ENCODE peak calls at places on chromosomes 3 and 15, in six cellular contexts. One of them, this sample, is unnamed.

GRCh38 chr3:43692085-43692484 is 1.3 kb downstream of the ABHD5 start:
- DNase-seq in activated naive CD4-positive, alpha-beta T cell treated with Interleukin-2 at 50 U/mL for 16 hours: no peak
- DNase-seq in NCI-H446 treated with DMSO at 0.1 percent for 48 hours: no peak
- DNase-seq in EL: no peak
- DNase-seq in activated CD8-positive, alpha-beta memory T cell treated with anti-CD3 and anti-CD28 coated beads for 48 hours: no peak
- DNase-seq in skeletal muscle cell: no peak
- DNase-seq in this sample: no peak

GRCh38 chr15:23570466-23570865 is 5.0 kb downstream of the MKRN3 start:
- DNase-seq in activated naive CD4-positive, alpha-beta T cell treated with Interleukin-2 at 50 U/mL for 16 hours: no peak
- DNase-seq in NCI-H446 treated with DMSO at 0.1 percent for 48 hours: no peak
- DNase-seq in EL: no peak
- DNase-seq in activated CD8-positive, alpha-beta memory T cell treated with anti-CD3 and anti-CD28 coated beads for 48 hours: no peak
- DNase-seq in skeletal muscle cell: no peak
- DNase-seq in this sample: no peak

GRCh38 chr3:113002676-113003075 is 11.9 kb downstream of the GTPBP8 start:
- DNase-seq in activated naive CD4-positive, alpha-beta T cell treated with Interleukin-2 at 50 U/mL for 16 hours: peak
- DNase-seq in NCI-H446 treated with DMSO at 0.1 percent for 48 hours: no peak
- DNase-seq in EL: peak
- DNase-seq in activated CD8-positive, alpha-beta memory T cell treated with anti-CD3 and anti-CD28 coated beads for 48 hours: no peak
- DNase-seq in skeletal muscle cell: no peak
- DNase-seq in this sample: peak

GRCh38 chr3:149180057-149180573 is 41.5 kb downstream of the CP start:
- DNase-seq in activated naive CD4-positive, alpha-beta T cell treated with Interleukin-2 at 50 U/mL for 16 hours: no peak
- DNase-seq in NCI-H446 treated with DMSO at 0.1 percent for 48 hours: peak
- DNase-seq in EL: peak
- DNase-seq in activated CD8-positive, alpha-beta memory T cell treated with anti-CD3 and anti-CD28 coated beads for 48 hours: no peak
- DNase-seq in skeletal muscle cell: peak
- DNase-seq in this sample: no peak

GRCh38 chr3:36868614-36869436 is 76.0 kb downstream of the TRANK1 start:
- DNase-seq in activated naive CD4-positive, alpha-beta T cell treated with Interleukin-2 at 50 U/mL for 16 hours: peak
- DNase-seq in NCI-H446 treated with DMSO at 0.1 percent for 48 hours: peak
- DNase-seq in EL: peak
- DNase-seq in activated CD8-positive, alpha-beta memory T cell treated with anti-CD3 and anti-CD28 coated beads for 48 hours: no peak
- DNase-seq in skeletal muscle cell: peak
- DNase-seq in this sample: peak

GRCh38 chr15:74893627-74894026 is 3.8 kb downstream of the MPI start:
- DNase-seq in activated naive CD4-positive, alpha-beta T cell treated with Interleukin-2 at 50 U/mL for 16 hours: peak
- DNase-seq in NCI-H446 treated with DMSO at 0.1 percent for 48 hours: no peak
- DNase-seq in EL: no peak
- DNase-seq in activated CD8-positive, alpha-beta memory T cell treated with anti-CD3 and anti-CD28 coated beads for 48 hours: no peak
- DNase-seq in skeletal muscle cell: no peak
- DNase-seq in this sample: no peak

GRCh38 chr3:194572944-194573491 is 60.2 kb downstream of the TMEM44 start:
- DNase-seq in activated naive CD4-positive, alpha-beta T cell treated with Interleukin-2 at 50 U/mL for 16 hours: no peak
- DNase-seq in NCI-H446 treated with DMSO at 0.1 percent for 48 hours: no peak
- DNase-seq in EL: peak
- DNase-seq in activated CD8-positive, alpha-beta memory T cell treated with anti-CD3 and anti-CD28 coated beads for 48 hours: no peak
- DNase-seq in skeletal muscle cell: peak
- DNase-seq in this sample: no peak

GRCh38 chr3:136142592-136142991 is 53.5 kb downstream of the MSL2 start:
- DNase-seq in activated naive CD4-positive, alpha-beta T cell treated with Interleukin-2 at 50 U/mL for 16 hours: no peak
- DNase-seq in NCI-H446 treated with DMSO at 0.1 percent for 48 hours: peak
- DNase-seq in EL: peak
- DNase-seq in activated CD8-positive, alpha-beta memory T cell treated with anti-CD3 and anti-CD28 coated beads for 48 hours: no peak
- DNase-seq in skeletal muscle cell: peak
- DNase-seq in this sample: no peak

GRCh38 chr3:1723726-1724125 is 374.9 kb upstream of the CNTN4 start:
- DNase-seq in activated naive CD4-positive, alpha-beta T cell treated with Interleukin-2 at 50 U/mL for 16 hours: no peak
- DNase-seq in NCI-H446 treated with DMSO at 0.1 percent for 48 hours: no peak
- DNase-seq in EL: no peak
- DNase-seq in activated CD8-positive, alpha-beta memory T cell treated with anti-CD3 and anti-CD28 coated beads for 48 hours: no peak
- DNase-seq in skeletal muscle cell: no peak
- DNase-seq in this sample: no peak

GRCh38 chr3:139893264-139893962 is 41.6 kb upstream of the CLSTN2 start:
- DNase-seq in activated naive CD4-positive, alpha-beta T cell treated with Interleukin-2 at 50 U/mL for 16 hours: no peak
- DNase-seq in NCI-H446 treated with DMSO at 0.1 percent for 48 hours: no peak
- DNase-seq in EL: no peak
- DNase-seq in activated CD8-positive, alpha-beta memory T cell treated with anti-CD3 and anti-CD28 coated beads for 48 hours: no peak
- DNase-seq in skeletal muscle cell: no peak
- DNase-seq in this sample: no peak

GRCh38 chr3:67550541-67550940 is 103.9 kb downstream of the SUCLG2 start:
- DNase-seq in activated naive CD4-positive, alpha-beta T cell treated with Interleukin-2 at 50 U/mL for 16 hours: no peak
- DNase-seq in NCI-H446 treated with DMSO at 0.1 percent for 48 hours: no peak
- DNase-seq in EL: no peak
- DNase-seq in activated CD8-positive, alpha-beta memory T cell treated with anti-CD3 and anti-CD28 coated beads for 48 hours: no peak
- DNase-seq in skeletal muscle cell: no peak
- DNase-seq in this sample: no peak

GRCh38 chr3:170469151-170470062 is 50.7 kb downstream of the CLDN11 start:
- DNase-seq in activated naive CD4-positive, alpha-beta T cell treated with Interleukin-2 at 50 U/mL for 16 hours: no peak
- DNase-seq in NCI-H446 treated with DMSO at 0.1 percent for 48 hours: peak
- DNase-seq in EL: peak
- DNase-seq in activated CD8-positive, alpha-beta memory T cell treated with anti-CD3 and anti-CD28 coated beads for 48 hours: no peak
- DNase-seq in skeletal muscle cell: peak
- DNase-seq in this sample: no peak

GRCh38 chr3:42043116-42043796 is 47.9 kb upstream of the TRAK1 start:
- DNase-seq in activated naive CD4-positive, alpha-beta T cell treated with Interleukin-2 at 50 U/mL for 16 hours: no peak
- DNase-seq in NCI-H446 treated with DMSO at 0.1 percent for 48 hours: no peak
- DNase-seq in EL: peak
- DNase-seq in activated CD8-positive, alpha-beta memory T cell treated with anti-CD3 and anti-CD28 coated beads for 48 hours: no peak
- DNase-seq in skeletal muscle cell: no peak
- DNase-seq in this sample: no peak

GRCh38 chr3:172454180-172454579 is 5.9 kb upstream of the GHSR start:
- DNase-seq in activated naive CD4-positive, alpha-beta T cell treated with Interleukin-2 at 50 U/mL for 16 hours: no peak
- DNase-seq in NCI-H446 treated with DMSO at 0.1 percent for 48 hours: no peak
- DNase-seq in EL: no peak
- DNase-seq in activated CD8-positive, alpha-beta memory T cell treated with anti-CD3 and anti-CD28 coated beads for 48 hours: no peak
- DNase-seq in skeletal muscle cell: no peak
- DNase-seq in this sample: no peak

GRCh38 chr3:127894461-127894860 is 20.6 kb upstream of the KBTBD12 start:
- DNase-seq in activated naive CD4-positive, alpha-beta T cell treated with Interleukin-2 at 50 U/mL for 16 hours: no peak
- DNase-seq in NCI-H446 treated with DMSO at 0.1 percent for 48 hours: no peak
- DNase-seq in EL: peak
- DNase-seq in activated CD8-positive, alpha-beta memory T cell treated with anti-CD3 and anti-CD28 coated beads for 48 hours: no peak
- DNase-seq in skeletal muscle cell: no peak
- DNase-seq in this sample: no peak

GRCh38 chr15:67003586-67003985 is 61.8 kb upstream of the SMAD3 start:
- DNase-seq in activated naive CD4-positive, alpha-beta T cell treated with Interleukin-2 at 50 U/mL for 16 hours: no peak
- DNase-seq in NCI-H446 treated with DMSO at 0.1 percent for 48 hours: no peak
- DNase-seq in EL: peak
- DNase-seq in activated CD8-positive, alpha-beta memory T cell treated with anti-CD3 and anti-CD28 coated beads for 48 hours: no peak
- DNase-seq in skeletal muscle cell: no peak
- DNase-seq in this sample: no peak

GRCh38 chr3:155398046-155398445 is 104.6 kb upstream of the STRIT1 start:
- DNase-seq in activated naive CD4-positive, alpha-beta T cell treated with Interleukin-2 at 50 U/mL for 16 hours: no peak
- DNase-seq in NCI-H446 treated with DMSO at 0.1 percent for 48 hours: no peak
- DNase-seq in EL: no peak
- DNase-seq in activated CD8-positive, alpha-beta memory T cell treated with anti-CD3 and anti-CD28 coated beads for 48 hours: no peak
- DNase-seq in skeletal muscle cell: no peak
- DNase-seq in this sample: no peak

GRCh38 chr15:67006089-67007065 is 59.0 kb upstream of the SMAD3 start:
- DNase-seq in activated naive CD4-positive, alpha-beta T cell treated with Interleukin-2 at 50 U/mL for 16 hours: no peak
- DNase-seq in NCI-H446 treated with DMSO at 0.1 percent for 48 hours: no peak
- DNase-seq in EL: no peak
- DNase-seq in activated CD8-positive, alpha-beta memory T cell treated with anti-CD3 and anti-CD28 coated beads for 48 hours: no peak
- DNase-seq in skeletal muscle cell: no peak
- DNase-seq in this sample: no peak

GRCh38 chr15:77013786-77014136 is 18.8 kb downstream of the PSTPIP1 start:
- DNase-seq in activated naive CD4-positive, alpha-beta T cell treated with Interleukin-2 at 50 U/mL for 16 hours: peak
- DNase-seq in NCI-H446 treated with DMSO at 0.1 percent for 48 hours: no peak
- DNase-seq in EL: no peak
- DNase-seq in activated CD8-positive, alpha-beta memory T cell treated with anti-CD3 and anti-CD28 coated beads for 48 hours: peak
- DNase-seq in skeletal muscle cell: no peak
- DNase-seq in this sample: peak

GRCh38 chr15:70569718-70570231 is 193.6 kb downstream of the UACA start:
- DNase-seq in activated naive CD4-positive, alpha-beta T cell treated with Interleukin-2 at 50 U/mL for 16 hours: no peak
- DNase-seq in NCI-H446 treated with DMSO at 0.1 percent for 48 hours: no peak
- DNase-seq in EL: no peak
- DNase-seq in activated CD8-positive, alpha-beta memory T cell treated with anti-CD3 and anti-CD28 coated beads for 48 hours: no peak
- DNase-seq in skeletal muscle cell: no peak
- DNase-seq in this sample: peak

GRCh38 chr3:167030059-167030458 is 350.0 kb downstream of the ZBBX start:
- DNase-seq in activated naive CD4-positive, alpha-beta T cell treated with Interleukin-2 at 50 U/mL for 16 hours: no peak
- DNase-seq in NCI-H446 treated with DMSO at 0.1 percent for 48 hours: no peak
- DNase-seq in EL: no peak
- DNase-seq in activated CD8-positive, alpha-beta memory T cell treated with anti-CD3 and anti-CD28 coated beads for 48 hours: no peak
- DNase-seq in skeletal muscle cell: no peak
- DNase-seq in this sample: no peak

GRCh38 chr3:17431004-17431403 is 311.4 kb downstream of the TBC1D5 start:
- DNase-seq in activated naive CD4-positive, alpha-beta T cell treated with Interleukin-2 at 50 U/mL for 16 hours: no peak
- DNase-seq in NCI-H446 treated with DMSO at 0.1 percent for 48 hours: peak
- DNase-seq in EL: peak
- DNase-seq in activated CD8-positive, alpha-beta memory T cell treated with anti-CD3 and anti-CD28 coated beads for 48 hours: no peak
- DNase-seq in skeletal muscle cell: no peak
- DNase-seq in this sample: no peak

GRCh38 chr15:72174551-72175165 is 22.9 kb downstream of the GRAMD2A start:
- DNase-seq in activated naive CD4-positive, alpha-beta T cell treated with Interleukin-2 at 50 U/mL for 16 hours: no peak
- DNase-seq in NCI-H446 treated with DMSO at 0.1 percent for 48 hours: no peak
- DNase-seq in EL: no peak
- DNase-seq in activated CD8-positive, alpha-beta memory T cell treated with anti-CD3 and anti-CD28 coated beads for 48 hours: no peak
- DNase-seq in skeletal muscle cell: no peak
- DNase-seq in this sample: no peak

GRCh38 chr3:170222647-170223541 is 670 bp downstream of the PRKCI start:
- DNase-seq in activated naive CD4-positive, alpha-beta T cell treated with Interleukin-2 at 50 U/mL for 16 hours: peak
- DNase-seq in NCI-H446 treated with DMSO at 0.1 percent for 48 hours: no peak
- DNase-seq in EL: peak
- DNase-seq in activated CD8-positive, alpha-beta memory T cell treated with anti-CD3 and anti-CD28 coated beads for 48 hours: peak
- DNase-seq in skeletal muscle cell: no peak
- DNase-seq in this sample: peak

GRCh38 chr3:185727873-185728272 is 97.0 kb downstream of the IGF2BP2 start:
- DNase-seq in activated naive CD4-positive, alpha-beta T cell treated with Interleukin-2 at 50 U/mL for 16 hours: no peak
- DNase-seq in NCI-H446 treated with DMSO at 0.1 percent for 48 hours: no peak
- DNase-seq in EL: no peak
- DNase-seq in activated CD8-positive, alpha-beta memory T cell treated with anti-CD3 and anti-CD28 coated beads for 48 hours: no peak
- DNase-seq in skeletal muscle cell: no peak
- DNase-seq in this sample: no peak

GRCh38 chr15:87755226-87755625 is 501.3 kb downstream of the NTRK3 start:
- DNase-seq in activated naive CD4-positive, alpha-beta T cell treated with Interleukin-2 at 50 U/mL for 16 hours: no peak
- DNase-seq in NCI-H446 treated with DMSO at 0.1 percent for 48 hours: no peak
- DNase-seq in EL: peak
- DNase-seq in activated CD8-positive, alpha-beta memory T cell treated with anti-CD3 and anti-CD28 coated beads for 48 hours: no peak
- DNase-seq in skeletal muscle cell: no peak
- DNase-seq in this sample: no peak

GRCh38 chr3:115784739-115785571 is 161.6 kb downstream of the GAP43 start:
- DNase-seq in activated naive CD4-positive, alpha-beta T cell treated with Interleukin-2 at 50 U/mL for 16 hours: no peak
- DNase-seq in NCI-H446 treated with DMSO at 0.1 percent for 48 hours: no peak
- DNase-seq in EL: peak
- DNase-seq in activated CD8-positive, alpha-beta memory T cell treated with anti-CD3 and anti-CD28 coated beads for 48 hours: no peak
- DNase-seq in skeletal muscle cell: peak
- DNase-seq in this sample: no peak

GRCh38 chr3:148998715-148999413 is 7.5 kb downstream of the GYG1 start:
- DNase-seq in activated naive CD4-positive, alpha-beta T cell treated with Interleukin-2 at 50 U/mL for 16 hours: no peak
- DNase-seq in NCI-H446 treated with DMSO at 0.1 percent for 48 hours: no peak
- DNase-seq in EL: no peak
- DNase-seq in activated CD8-positive, alpha-beta memory T cell treated with anti-CD3 and anti-CD28 coated beads for 48 hours: no peak
- DNase-seq in skeletal muscle cell: no peak
- DNase-seq in this sample: no peak

GRCh38 chr15:62931650-62932049 is 110.9 kb upstream of the TPM1 start:
- DNase-seq in activated naive CD4-positive, alpha-beta T cell treated with Interleukin-2 at 50 U/mL for 16 hours: no peak
- DNase-seq in NCI-H446 treated with DMSO at 0.1 percent for 48 hours: no peak
- DNase-seq in EL: no peak
- DNase-seq in activated CD8-positive, alpha-beta memory T cell treated with anti-CD3 and anti-CD28 coated beads for 48 hours: no peak
- DNase-seq in skeletal muscle cell: no peak
- DNase-seq in this sample: no peak

GRCh38 chr3:81741214-81741613 is 20.2 kb downstream of the GBE1 start:
- DNase-seq in activated naive CD4-positive, alpha-beta T cell treated with Interleukin-2 at 50 U/mL for 16 hours: no peak
- DNase-seq in NCI-H446 treated with DMSO at 0.1 percent for 48 hours: no peak
- DNase-seq in EL: no peak
- DNase-seq in activated CD8-positive, alpha-beta memory T cell treated with anti-CD3 and anti-CD28 coated beads for 48 hours: no peak
- DNase-seq in skeletal muscle cell: no peak
- DNase-seq in this sample: no peak

GRCh38 chr3:52233968-52234367 is 5.0 kb downstream of the TWF2 start:
- DNase-seq in activated naive CD4-positive, alpha-beta T cell treated with Interleukin-2 at 50 U/mL for 16 hours: no peak
- DNase-seq in NCI-H446 treated with DMSO at 0.1 percent for 48 hours: peak
- DNase-seq in EL: no peak
- DNase-seq in activated CD8-positive, alpha-beta memory T cell treated with anti-CD3 and anti-CD28 coated beads for 48 hours: no peak
- DNase-seq in skeletal muscle cell: no peak
- DNase-seq in this sample: no peak

GRCh38 chr3:11653298-11654055 is 9.8 kb upstream of the VGLL4 start:
- DNase-seq in activated naive CD4-positive, alpha-beta T cell treated with Interleukin-2 at 50 U/mL for 16 hours: no peak
- DNase-seq in NCI-H446 treated with DMSO at 0.1 percent for 48 hours: no peak
- DNase-seq in EL: no peak
- DNase-seq in activated CD8-positive, alpha-beta memory T cell treated with anti-CD3 and anti-CD28 coated beads for 48 hours: no peak
- DNase-seq in skeletal muscle cell: no peak
- DNase-seq in this sample: no peak

GRCh38 chr3:47410801-47411646 is 30.2 kb downstream of the PTPN23 start:
- DNase-seq in activated naive CD4-positive, alpha-beta T cell treated with Interleukin-2 at 50 U/mL for 16 hours: no peak
- DNase-seq in NCI-H446 treated with DMSO at 0.1 percent for 48 hours: no peak
- DNase-seq in EL: no peak
- DNase-seq in activated CD8-positive, alpha-beta memory T cell treated with anti-CD3 and anti-CD28 coated beads for 48 hours: no peak
- DNase-seq in skeletal muscle cell: no peak
- DNase-seq in this sample: no peak

GRCh38 chr15:72318408-72318942 is 1.5 kb downstream of the CELF6 start:
- DNase-seq in activated naive CD4-positive, alpha-beta T cell treated with Interleukin-2 at 50 U/mL for 16 hours: no peak
- DNase-seq in NCI-H446 treated with DMSO at 0.1 percent for 48 hours: no peak
- DNase-seq in EL: no peak
- DNase-seq in activated CD8-positive, alpha-beta memory T cell treated with anti-CD3 and anti-CD28 coated beads for 48 hours: no peak
- DNase-seq in skeletal muscle cell: no peak
- DNase-seq in this sample: no peak